ENCODE peak calls at places on chromosomes 1 and 21, in nine cellular contexts. B, X, E, T, U, C, R, Z and L are unnamed samples.

GRCh38 chr1:76289692-76290091 is 215.1 kb downstream of the ST6GALNAC3 start:
- DNase-seq in B (no peak), X (no peak), E (no peak), T (no peak), U (no peak), C (no peak), R (no peak), Z (no peak), L (no peak)

GRCh38 chr21:27268290-27268689 is 301.4 kb upstream of the ADAMTS5 start:
- DNase-seq in B (peak; percentile 50), X (no peak), E (no peak), T (no peak), U (no peak), C (no peak), R (no peak), Z (no peak), L (no peak)

GRCh38 chr1:47276850-47277249 is 37.1 kb downstream of the STIL start:
- DNase-seq in B (no peak), X (no peak), E (no peak), T (no peak), U (no peak), C (no peak), R (no peak), Z (no peak), L (no peak)

GRCh38 chr1:225825606-225826005 is 15.7 kb downstream of the EPHX1 start:
- DNase-seq in B (no peak), X (no peak), E (no peak), T (no peak), U (no peak), C (no peak), R (no peak), Z (no peak), L (no peak)

GRCh38 chr1:226489718-226490440 is 58.7 kb upstream of the STUM start:
- DNase-seq in B (no peak), X (no peak), E (no peak), T (no peak), U (no peak), C (no peak), R (no peak), Z (no peak), L (no peak)

GRCh38 chr1:181911715-181912114 is 149.8 kb downstream of the ZNF648 start:
- DNase-seq in B (no peak), X (no peak), E (no peak), T (no peak), U (no peak), C (no peak), R (no peak), Z (no peak), L (no peak)

GRCh38 chr1:68675336-68675735 is 178.5 kb upstream of the DEPDC1 start:
- DNase-seq in B (no peak), X (no peak), E (no peak), T (no peak), U (no peak), C (no peak), R (no peak), Z (no peak), L (no peak)

GRCh38 chr1:156097499-156098178 is 15.4 kb upstream of the MEX3A start:
- DNase-seq in B (no peak), X (no peak), E (no peak), T (no peak), U (no peak), C (no peak), R (no peak), Z (no peak), L (no peak)

GRCh38 chr1:6459850-6460265 is 6.1 kb downstream of the TNFRSF25 start:
- DNase-seq in B (no peak), X (peak; percentile 53), E (peak; percentile 51), T (no peak), U (no peak), C (no peak), R (no peak), Z (no peak), L (no peak)

GRCh38 chr1:6460349-6461236 is 5.4 kb downstream of the TNFRSF25 start:
- DNase-seq in B (no peak), X (no peak), E (peak; percentile 57), T (no peak), U (no peak), C (no peak), R (no peak), Z (no peak), L (no peak)

GRCh38 chr1:6454856-6455751 is 10.9 kb downstream of the TNFRSF25 start:
- DNase-seq in B (no peak), X (no peak), E (no peak), T (no peak), U (no peak), C (peak; percentile 64), R (no peak), Z (no peak), L (no peak)

GRCh38 chr1:6461237-6461530 is 4.8 kb downstream of the TNFRSF25 start:
- DNase-seq in B (no peak), X (no peak), E (no peak), T (no peak), U (no peak), C (no peak), R (no peak), Z (no peak), L (no peak)

GRCh38 chr1:6456800-6457466 is 9.0 kb downstream of the TNFRSF25 start:
- DNase-seq in B (no peak), X (no peak), E (peak; percentile 48), T (no peak), U (no peak), C (no peak), R (no peak), Z (no peak), L (no peak)
- TF ChIP-seq CTCF in B (no peak), X (no peak), E (no peak), T (no peak), U (no peak), C (no peak), R (no peak), Z (no peak), L (no peak)

GRCh38 chr1:160122978-160123495 is 7.5 kb downstream of the ATP1A2 start:
- DNase-seq in B (no peak), X (no peak), E (no peak), T (no peak), U (no peak), C (no peak), R (no peak), Z (no peak), L (no peak)

GRCh38 chr1:160127381-160127780 is 11.8 kb downstream of the ATP1A2 start:
- DNase-seq in B (no peak), X (no peak), E (no peak), T (no peak), U (no peak), C (no peak), R (no peak), Z (no peak), L (no peak)

GRCh38 chr1:160123726-160124125 is 8.2 kb downstream of the ATP1A2 start:
- DNase-seq in B (no peak), X (no peak), E (no peak), T (no peak), U (no peak), C (no peak), R (no peak), Z (no peak), L (no peak)

GRCh38 chr1:160125761-160126160 is 10.2 kb downstream of the ATP1A2 start:
- DNase-seq in B (peak; percentile 76), X (no peak), E (no peak), T (no peak), U (no peak), C (no peak), R (no peak), Z (no peak), L (no peak)

GRCh38 chr1:160124709-160125478 is 9.3 kb downstream of the ATP1A2 start:
- DNase-seq in B (peak; percentile 85), X (no peak), E (no peak), T (no peak), U (peak; percentile 43), C (no peak), R (peak; percentile 82), Z (no peak), L (no peak)
- TF ChIP-seq CTCF in B (no peak), X (peak; percentile 2), E (no peak), T (no peak), U (no peak), C (no peak), R (no peak), Z (peak; percentile 10), L (peak; percentile 32)

GRCh38 chr1:161177112-161177935 is at the start of gene B4GALT3:
- DNase-seq in B (peak; percentile 70), X (peak; percentile 98), E (peak; percentile 94), T (peak; percentile 86), U (peak; percentile 90), C (peak; percentile 96), R (peak; percentile 87), Z (peak; percentile 92), L (peak; percentile 84)

GRCh38 chr1:161177936-161178244 is 583 bp upstream of the B4GALT3 start:
- DNase-seq in B (no peak), X (no peak), E (no peak), T (no peak), U (no peak), C (no peak), R (no peak), Z (no peak), L (no peak)

GRCh38 chr1:161179698-161180097 is 2.4 kb upstream of the B4GALT3 start:
- DNase-seq in B (no peak), X (no peak), E (no peak), T (no peak), U (no peak), C (no peak), R (no peak), Z (no peak), L (no peak)

GRCh38 chr1:161182214-161182613 is 4.9 kb upstream of the B4GALT3 start:
- DNase-seq in B (peak; percentile 63), X (no peak), E (peak; percentile 8), T (no peak), U (no peak), C (no peak), R (no peak), Z (no peak), L (no peak)

DNA sequence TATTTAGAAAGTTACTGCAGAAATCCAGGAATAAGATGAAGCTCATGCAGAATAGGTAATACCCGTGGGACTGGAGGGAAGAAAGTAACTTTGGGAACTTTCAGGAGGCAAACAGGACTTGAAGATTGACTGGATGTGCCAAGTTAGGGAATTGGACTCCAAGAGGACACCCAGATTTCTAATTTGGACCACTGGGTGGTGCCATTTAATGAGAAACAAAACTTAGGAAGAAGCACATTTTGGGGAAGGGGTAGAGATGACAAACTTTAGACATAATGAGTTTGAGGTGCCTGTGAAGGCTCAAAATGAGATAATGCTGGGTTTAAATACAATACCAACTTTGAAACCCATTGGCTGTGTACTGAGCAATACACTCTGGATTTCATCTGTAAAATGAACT is 3.3 kb upstream of the B4GALT3 start:
- DNase-seq in B (no peak), X (no peak), E (no peak), T (no peak), U (no peak), C (no peak), R (no peak), Z (no peak), L (no peak)
- TF ChIP-seq CTCF in B (peak; percentile 29), X (peak; percentile 39), E (peak; percentile 21), T (no peak), U (no peak), C (no peak), R (peak; percentile 25), Z (peak; percentile 41), L (peak; percentile 12)

DNA sequence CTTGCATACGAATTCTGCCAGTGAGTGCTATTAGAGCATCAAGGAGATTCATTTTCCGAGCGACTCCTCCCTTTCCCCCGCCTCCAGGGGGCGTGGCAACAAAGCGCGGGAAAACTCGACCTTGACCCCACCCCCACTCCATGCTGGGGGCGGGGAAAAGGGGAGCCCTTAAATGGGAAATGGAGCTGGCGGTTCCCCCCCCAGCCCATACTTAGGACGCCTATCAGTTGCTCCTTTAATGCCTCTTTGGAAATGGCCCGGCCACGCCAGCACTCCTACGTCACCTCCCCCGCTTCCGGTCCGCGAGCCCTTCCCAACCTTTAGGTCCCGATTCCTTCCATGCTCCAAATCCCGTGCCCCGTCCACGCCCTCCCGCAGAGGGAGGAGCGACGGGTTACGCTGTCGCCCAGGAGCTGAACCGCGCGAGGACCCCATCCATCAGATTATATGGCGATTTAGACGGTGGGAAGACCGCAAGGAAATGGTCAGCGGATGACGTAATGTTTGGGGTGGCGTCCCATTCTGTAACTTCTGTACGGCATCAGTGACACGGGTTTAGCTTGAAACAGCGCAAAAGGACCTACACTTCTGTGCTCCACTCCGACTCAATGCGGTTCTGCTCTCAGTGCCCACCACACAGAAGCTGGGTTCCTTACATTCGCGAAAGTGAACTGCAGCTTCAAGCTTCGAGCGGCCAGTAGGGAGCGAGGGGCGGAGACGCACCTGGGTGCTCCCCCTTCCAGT is 702 bp upstream of the ZNF687 start:
- DNase-seq in B (peak; percentile 97), X (peak; percentile 100), E (peak; percentile 94), T (peak; percentile 96), U (peak; percentile 98), C (peak; percentile 92), R (peak; percentile 98), Z (peak; percentile 96), L (peak; percentile 95)
- TF ChIP-seq CTCF in B (no peak), X (peak; percentile 39), E (peak; percentile 36), T (no peak), U (peak; percentile 57), C (peak; percentile 56), R (no peak), Z (peak; percentile 47), L (peak; percentile 89)